ENCODE peak calls at places on chromosomes 4 and X, in four cellular contexts. Z is H4, I is fibroblast of the aortic adventitia, J is HTR-8/SVneo. L is an unnamed sample.

GRCh38 chr4:36394352-36394903 is 113.0 kb downstream of the DTHD1 start:
- DNase-seq in Z (no peak), J (no peak), I (no peak), L (no peak)

GRCh38 chr4:112284662-112285411 is 867 bp downstream of the TIFA start:
- DNase-seq in J (peak; percentile 20), I (peak; percentile 51), Z (no peak), L (no peak)

GRCh38 chr4:36349904-36350554 is 68.6 kb downstream of the DTHD1 start:
- DNase-seq in J (no peak), I (no peak), Z (no peak), L (no peak)

GRCh38 chr4:6177587-6178197 is 22.7 kb downstream of the JAKMIP1 start:
- DNase-seq in Z (peak; percentile 24), I (no peak), J (no peak), L (no peak)

GRCh38 chrX:9878141-9878875 is 88.8 kb upstream of the CLDN34 start:
- DNase-seq in J (no peak), I (no peak), Z (no peak), L (no peak)

GRCh38 chrX:9952313-9952712 is 14.8 kb upstream of the CLDN34 start:
- DNase-seq in Z (no peak), J (no peak), I (no peak), L (no peak)

GRCh38 chrX:22276781-22277180 is 4.1 kb downstream of the CBLL2 start:
- DNase-seq in J (no peak), Z (no peak), I (peak; percentile 23), L (no peak)

GRCh38 chr4:98672583-98673281 is 14.3 kb upstream of the TSPAN5 start:
- DNase-seq in J (no peak), Z (no peak), I (no peak), L (no peak)